ENCODE peak calls at places on chromosomes 4 and X, in seven cellular contexts. T, J, N, G, L, C and K are unnamed samples.
A peak's percentile ranks its signal among the peaks of the same experiment; 100 is the strongest.

GRCh38 chrX:153445856-153446635 is at the start of gene TREX2:
- DNase-seq in T (no peak), J (no peak), N (no peak), G (no peak), L (no peak), C (no peak), K (no peak)

GRCh38 chr4:157838366-157838765 is 334.5 kb downstream of the GASK1B start:
- DNase-seq in T (no peak), J (no peak), N (no peak), G (no peak), L (no peak), C (no peak), K (no peak)

GRCh38 chrX:12771445-12772069 is 19.7 kb upstream of the PRPS2 start:
- DNase-seq in T (peak; percentile 76), J (no peak), N (peak; percentile 3), G (peak; percentile 73), L (peak; percentile 58), C (no peak), K (no peak)

GRCh38 chrX:39214380-39215126 is 413.3 kb downstream of the MID1IP1 start:
- DNase-seq in T (no peak), J (no peak), N (no peak), G (no peak), L (no peak), C (no peak), K (no peak)

GRCh38 chr4:152014280-152014679 is 253.5 kb upstream of the GATB start:
- DNase-seq in T (no peak), J (no peak), N (no peak), G (no peak), L (no peak), C (no peak), K (no peak)

GRCh38 chr4:123986268-123986798 is 589.7 kb downstream of the SPRY1 start:
- DNase-seq in T (no peak), J (peak; percentile 55), N (peak; percentile 74), G (no peak), L (peak; percentile 64), C (peak; percentile 51), K (peak; percentile 63)

GRCh38 chrX:71953391-71953790 is 42.7 kb downstream of the NHSL2 start:
- DNase-seq in T (no peak), J (no peak), N (no peak), G (no peak), L (no peak), C (no peak), K (no peak)

GRCh38 chr4:127782025-127782274 is 172 bp upstream of the HSPA4L start:
- DNase-seq in T (peak; percentile 93), J (peak; percentile 94), N (peak; percentile 82), G (peak; percentile 85), L (no peak), C (peak; percentile 55), K (peak; percentile 69)

GRCh38 chr4:151830168-151830567 is 69.4 kb upstream of the GATB start:
- DNase-seq in T (no peak), J (no peak), N (no peak), G (no peak), L (no peak), C (no peak), K (no peak)

GRCh38 chr4:74042681-74043080 is 4.2 kb upstream of the CXCL3 start:
- DNase-seq in T (no peak), J (no peak), N (no peak), G (no peak), L (no peak), C (no peak), K (no peak)

GRCh38 chrX:130091976-130092522 is 18.2 kb downstream of the ELF4 start:
- DNase-seq in T (peak; percentile 80), J (peak; percentile 88), N (no peak), G (no peak), L (peak; percentile 62), C (no peak), K (peak; percentile 30)

GRCh38 chrX:48490661-48491060 is 14.7 kb downstream of the FTSJ1 start:
- DNase-seq in T (no peak), J (peak; percentile 9), N (no peak), G (no peak), L (no peak), C (no peak), K (no peak)

GRCh38 chr4:98627477-98627876 is 30.9 kb downstream of the TSPAN5 start:
- DNase-seq in T (no peak), J (no peak), N (no peak), G (no peak), L (no peak), C (no peak), K (no peak)

GRCh38 chr4:22625301-22625700 is 67.4 kb upstream of the GBA3 start:
- DNase-seq in T (no peak), J (no peak), N (no peak), G (no peak), L (no peak), C (no peak), K (no peak)

GRCh38 chrX:113966791-113967190 is 617.1 kb upstream of the HTR2C start:
- DNase-seq in T (no peak), J (no peak), N (no peak), G (no peak), L (no peak), C (no peak), K (no peak)

GRCh38 chrX:14676431-14676830 is 147.1 kb downstream of the GLRA2 start:
- DNase-seq in T (no peak), J (no peak), N (no peak), G (no peak), L (no peak), C (no peak), K (no peak)

GRCh38 chr4:73922766-73923630 is 53.8 kb downstream of the CXCL1 start:
- DNase-seq in T (no peak), J (no peak), N (no peak), G (peak; percentile 47), L (no peak), C (no peak), K (no peak)

GRCh38 chr4:156732634-156733033 is 239.0 kb downstream of the PDGFC start:
- DNase-seq in T (no peak), J (no peak), N (no peak), G (no peak), L (no peak), C (no peak), K (no peak)

GRCh38 chr4:101232074-101232776 is 115.1 kb downstream of the PPP3CA start:
- DNase-seq in T (no peak), J (no peak), N (peak; percentile 11), G (peak; percentile 67), L (peak; percentile 48), C (peak; percentile 6), K (peak; percentile 28)

GRCh38 chrX:148134578-148134977 is 153.4 kb downstream of the FMR1NB start:
- DNase-seq in T (no peak), J (no peak), N (no peak), G (no peak), L (no peak), C (no peak), K (no peak)

GRCh38 chr4:6402566-6403399 is 69.6 kb downstream of the PPP2R2C start:
- DNase-seq in T (no peak), J (peak; percentile 35), N (no peak), G (no peak), L (no peak), C (no peak), K (no peak)

GRCh38 chrX:40169193-40170086 is 71.7 kb upstream of the BCOR start:
- DNase-seq in T (peak; percentile 73), J (peak; percentile 89), N (no peak), G (peak; percentile 81), L (peak; percentile 66), C (no peak), K (no peak)

GRCh38 chr4:122450847-122451246 is 5.7 kb downstream of the IL2 start:
- DNase-seq in T (no peak), J (no peak), N (no peak), G (peak; percentile 41), L (no peak), C (no peak), K (no peak)

DNA sequence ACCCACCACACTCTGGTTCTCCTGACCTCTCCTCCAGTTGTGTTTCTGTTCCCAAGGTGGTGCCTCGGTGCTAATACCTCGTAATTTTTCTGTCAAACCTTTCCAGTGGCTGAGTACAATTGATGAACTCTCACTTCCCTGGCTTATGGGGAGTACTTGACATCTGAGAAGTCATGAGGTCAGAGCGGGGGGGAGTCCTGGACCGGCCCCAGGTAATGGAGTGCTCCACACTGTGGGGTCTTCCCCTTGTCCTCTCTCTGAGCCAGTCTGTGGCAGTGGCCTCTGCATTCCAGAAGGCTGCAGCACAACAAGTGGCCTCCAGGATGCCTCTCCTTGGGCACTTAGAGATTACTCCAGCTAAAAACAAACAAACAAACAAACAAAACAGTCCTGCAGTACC is 122.5 kb upstream of the TRIM2 start:
- DNase-seq in T (no peak), J (no peak), N (no peak), G (no peak), L (no peak), C (no peak), K (no peak)
- TF ChIP-seq CTCF in T (no peak), J (no peak), N (no peak), G (no peak), L (no peak), C (no peak), K (no peak)

DNA sequence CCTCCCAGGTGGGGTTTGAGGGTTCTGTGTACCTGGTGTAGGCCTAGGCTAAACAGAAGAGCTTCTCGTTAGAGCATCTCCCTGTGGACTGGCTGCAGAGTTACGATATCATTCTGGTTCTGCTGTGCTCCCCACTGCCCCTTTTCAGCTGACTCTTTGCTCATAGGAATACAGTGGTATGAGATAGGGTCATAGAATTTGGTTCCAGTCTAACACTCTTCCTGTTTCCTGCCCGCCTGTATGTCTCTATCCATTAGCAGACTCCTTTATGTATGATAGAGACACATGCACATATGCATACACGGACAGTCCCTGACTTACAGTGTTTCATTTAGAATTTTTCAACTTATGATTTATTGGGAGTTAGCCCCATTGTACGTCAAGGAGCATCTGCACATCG is 15.3 kb downstream of the RNF4 start:
- DNase-seq in T (no peak), J (no peak), N (no peak), G (no peak), L (no peak), C (no peak), K (no peak)
- H3K4me1 ChIP-seq in T (peaks cover 78% of the 10 kb centered on the region), J (peaks cover 56% of the 10 kb centered on the region), N (peaks cover 98% of the 10 kb centered on the region), G (peaks cover under 1% of the 10 kb centered on the region), L (peaks cover 52% of the 10 kb centered on the region), C (peaks cover 50% of the 10 kb centered on the region), K (peaks cover 60% of the 10 kb centered on the region)

GRCh38 chrX:151386838-151387459 is 10.1 kb upstream of the VMA21 start:
- DNase-seq in T (no peak), J (no peak), N (peak; percentile 20), G (no peak), L (no peak), C (no peak), K (no peak)
- H3K9me3 ChIP-seq in T (no peaks in the 10 kb centered on the region), J (no peaks in the 10 kb centered on the region), N (no peaks in the 10 kb centered on the region), G (no peaks in the 10 kb centered on the region), L (no peaks in the 10 kb centered on the region), C (no peaks in the 10 kb centered on the region), K (no peaks in the 10 kb centered on the region)

DNA sequence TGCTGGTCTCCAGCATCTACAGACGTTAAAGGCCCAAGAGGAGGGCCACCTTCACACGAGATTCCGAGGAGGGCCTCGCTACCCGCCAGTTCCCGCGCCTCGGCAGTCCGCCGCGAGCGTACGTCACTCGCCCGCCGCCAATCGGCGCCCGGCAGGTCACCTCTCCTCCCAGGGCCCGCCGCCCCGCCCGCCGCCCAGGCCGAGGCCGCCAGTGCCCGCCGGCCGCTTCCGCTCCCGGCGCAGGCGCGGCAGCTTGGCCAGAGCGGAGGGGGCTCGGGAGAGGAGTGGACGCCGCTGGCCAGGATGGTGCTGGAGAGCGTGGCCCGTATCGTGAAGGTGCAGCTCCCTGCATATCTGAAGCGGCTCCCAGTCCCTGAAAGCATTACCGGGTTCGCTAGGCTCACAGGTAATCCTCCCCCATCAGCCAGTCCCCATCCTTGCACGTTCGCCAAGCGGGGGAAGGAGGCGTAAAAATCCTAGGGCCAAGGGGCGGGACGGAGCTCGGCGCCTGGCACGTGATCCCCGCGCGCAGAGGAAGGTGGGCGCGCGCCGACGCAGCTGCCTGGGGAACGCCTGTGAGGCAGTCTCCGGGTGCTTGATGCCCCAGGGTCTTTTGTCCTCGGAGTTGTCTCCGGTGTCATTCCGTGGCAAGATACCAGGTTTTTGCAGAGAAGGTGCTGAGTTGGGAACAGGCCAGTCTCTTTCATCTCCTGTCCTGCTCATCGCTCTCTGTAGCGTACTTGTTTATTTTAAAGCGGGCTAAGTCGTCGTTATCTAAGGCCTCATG is at the start of gene CISD2:
- DNase-seq in T (peak; percentile 97), J (peak; percentile 98), N (peak; percentile 91), G (peak; percentile 91), L (peak; percentile 95), C (peak; percentile 84), K (peak; percentile 90)
- TF ChIP-seq CTCF in T (no peak), J (no peak), N (no peak), G (no peak), L (no peak), C (no peak), K (peak; percentile 15)